ENCODE peak calls at places on chromosomes 16 and 17, in seven cellular contexts. Z is tibial nerve, A is A549, I is IMR-90, P is Peyer's patch, B is esophagus squamous epithelium, M is ovary. Y is an unnamed sample.

GRCh38 chr16:66414891-66415290 is 12.2 kb upstream of the BEAN1 start:
- DNase-seq in Z (no peak), A (no peak), I (peak; percentile 75), P (no peak), B (no peak), M (no peak), Y (no peak)

GRCh38 chr17:75514299-75515228 is 773 bp downstream of the CASKIN2 start:
- DNase-seq in Z (no peak), A (no peak), I (peak; percentile 23), P (no peak), B (no peak), M (peak; percentile 54), Y (no peak)

GRCh38 chr17:65522751-65523404 is 38.6 kb downstream of the AXIN2 start:
- DNase-seq in Z (no peak), A (no peak), I (no peak), P (no peak), B (no peak), M (no peak), Y (no peak)

GRCh38 chr16:77993586-77993985 is 28.8 kb upstream of the CLEC3A start:
- DNase-seq in Z (no peak), A (no peak), I (peak; percentile 35), P (no peak), B (no peak), M (no peak), Y (no peak)

GRCh38 chr17:81471804-81472456 is 40.7 kb downstream of the ACTG1 start:
- DNase-seq in Z (peak; percentile 94), A (peak; percentile 94), I (no peak), P (no peak), B (no peak), M (peak; percentile 81), Y (peak; percentile 94)

GRCh38 chr16:84545114-84545737 is 40.8 kb upstream of the MEAK7 start:
- DNase-seq in Z (no peak), A (no peak), I (no peak), P (no peak), B (no peak), M (no peak), Y (no peak)

GRCh38 chr17:80961931-80962330 is 29.7 kb upstream of the CHMP6 start:
- DNase-seq in Z (no peak), A (no peak), I (no peak), P (no peak), B (no peak), M (no peak), Y (no peak)

GRCh38 chr16:27982184-27982583 is 81.3 kb downstream of the GSG1L start:
- DNase-seq in Z (no peak), A (no peak), I (no peak), P (no peak), B (no peak), M (no peak), Y (no peak)

GRCh38 chr17:77995146-77995852 is 36.8 kb downstream of the TNRC6C start:
- DNase-seq in Z (no peak), A (no peak), I (no peak), P (no peak), B (no peak), M (no peak), Y (no peak)

GRCh38 chr17:31249742-31250141 is 47.3 kb downstream of the OMG start:
- DNase-seq in Z (no peak), A (no peak), I (no peak), P (no peak), B (no peak), M (no peak), Y (no peak)

GRCh38 chr16:67936876-67937605 is 391 bp upstream of the PSMB10 start:
- DNase-seq in Z (peak; percentile 53), A (peak; percentile 56), I (no peak), P (no peak), B (no peak), M (no peak), Y (no peak)

GRCh38 chr17:19867094-19867653 is 562 bp downstream of the ULK2 start:
- DNase-seq in Z (peak; percentile 66), A (peak; percentile 76), I (peak; percentile 54), P (peak; percentile 72), B (no peak), M (no peak), Y (no peak)

GRCh38 chr16:49405123-49405522 is 31.5 kb downstream of the C16orf78 start:
- DNase-seq in Z (no peak), A (no peak), I (no peak), P (no peak), B (no peak), M (no peak), Y (no peak)

GRCh38 chr16:7303014-7303676 is 29.5 kb upstream of the RBFOX1 start:
- DNase-seq in Z (no peak), A (no peak), I (no peak), P (no peak), B (no peak), M (no peak), Y (no peak)

GRCh38 chr17:67376892-67377726 is at the start of gene PITPNC1:
- DNase-seq in Z (peak; percentile 68), A (peak; percentile 86), I (peak; percentile 86), P (peak; percentile 80), B (peak; percentile 34), M (peak; percentile 86), Y (no peak)

GRCh38 chr17:74981979-74982662 is 5.3 kb upstream of the CDR2L start:
- DNase-seq in Z (peak; percentile 49), A (peak; percentile 90), I (peak; percentile 23), P (peak; percentile 82), B (no peak), M (peak; percentile 64), Y (no peak)

GRCh38 chr16:56617212-56618085 is 8.1 kb upstream of the MT1E start:
- DNase-seq in Z (no peak), A (no peak), I (peak; percentile 57), P (peak; percentile 86), B (no peak), M (peak; percentile 76), Y (no peak)

GRCh38 chr17:41339571-41340169 is 11.0 kb downstream of the KRT33A start:
- DNase-seq in Z (no peak), A (no peak), I (no peak), P (no peak), B (no peak), M (no peak), Y (no peak)

DNA sequence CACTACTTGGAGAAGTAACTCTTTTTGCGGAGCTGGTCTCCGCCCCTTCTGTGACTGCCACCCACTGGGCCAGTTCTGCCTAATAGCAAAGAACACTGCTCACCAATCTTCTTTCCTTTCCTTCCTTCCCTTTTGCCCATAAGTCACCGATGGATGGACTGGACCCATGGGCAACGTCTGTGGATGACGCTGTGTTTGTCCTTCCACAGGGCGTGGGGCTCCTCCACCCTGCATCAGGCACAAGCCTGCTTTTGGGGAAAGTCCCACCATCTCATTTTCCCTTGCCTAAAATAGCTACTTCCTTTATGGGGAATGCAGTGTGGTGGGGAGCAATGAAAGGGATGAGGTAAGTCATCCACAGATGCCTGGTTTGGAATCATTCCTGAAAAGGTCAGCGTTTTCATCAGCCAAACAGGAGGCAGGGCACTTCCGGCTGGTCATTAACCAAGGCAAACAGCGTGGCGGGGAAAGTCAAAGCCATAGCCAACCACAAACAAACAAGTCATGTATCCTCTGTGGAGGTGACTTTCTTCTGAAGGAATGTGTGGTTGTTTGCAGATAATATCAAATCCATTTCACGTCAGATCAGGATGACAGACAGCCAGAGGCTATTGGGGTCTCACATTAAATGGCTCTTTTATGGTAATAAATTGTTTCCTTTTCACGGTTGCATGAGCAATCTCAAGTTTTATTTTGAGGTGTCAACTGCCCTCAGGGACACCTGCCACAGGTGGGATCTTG is 30.7 kb upstream of the MED9 start:
- DNase-seq in Z (peak; percentile 72), A (peak; percentile 98), I (peak; percentile 96), P (no peak), B (no peak), M (no peak), Y (no peak)
- TF ChIP-seq POLR2A in Z (no peak), A (no peak), I (no peak), P (no peak), B (no peak), M (no peak), Y (no peak)

GRCh38 chr17:10612957-10613744 is 44.0 kb downstream of the MYH3 start:
- DNase-seq in Z (no peak), A (no peak), I (peak; percentile 45), P (no peak), B (no peak), M (no peak), Y (no peak)
- H3K27ac ChIP-seq in Z (no peak overlapping the region), A (no peak overlapping the region), I (no peak overlapping the region), P (no peak overlapping the region), B (no peak overlapping the region), M (no peak overlapping the region), Y (no peak overlapping the region)

GRCh38 chr16:8583712-8584111 is 6.6 kb downstream of the TMEM114 start:
- DNase-seq in Z (no peak), A (no peak), I (no peak), P (no peak), B (no peak), M (no peak), Y (no peak)
- H3K4me1 ChIP-seq in Z (no peaks in the 10 kb centered on the region), A (no peaks in the 10 kb centered on the region), I (no peaks in the 10 kb centered on the region), P (no peaks in the 10 kb centered on the region), B (no peaks in the 10 kb centered on the region), M (no peaks in the 10 kb centered on the region), Y (peaks cover under 1% of the 10 kb centered on the region)

DNA sequence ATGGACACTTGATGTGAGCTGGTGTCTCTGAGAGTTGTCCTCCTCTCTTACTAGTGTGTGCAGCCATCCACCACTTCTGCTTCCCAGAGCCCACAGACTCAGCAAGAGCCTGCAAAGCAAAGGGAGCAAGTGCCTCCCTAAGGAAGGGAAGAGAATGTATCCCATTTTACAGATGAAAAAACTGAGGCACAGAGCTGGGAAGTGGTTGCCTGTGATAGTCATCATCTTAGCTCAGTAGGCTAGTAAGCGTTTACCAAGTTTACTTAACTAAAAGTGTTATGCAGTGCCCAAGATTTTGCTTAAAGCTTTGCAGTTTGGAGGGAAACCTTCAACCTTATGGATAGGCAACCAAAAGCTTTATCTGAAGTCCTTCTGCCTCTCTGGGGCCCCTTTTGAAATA is 23.0 kb upstream of the EFCAB13 start:
- DNase-seq in Z (no peak), A (no peak), I (no peak), P (no peak), B (no peak), M (no peak), Y (no peak)
- TF ChIP-seq POLR2A in Z (no peak), A (no peak), I (no peak), P (no peak), B (no peak), M (no peak), Y (no peak)

GRCh38 chr17:76709077-76709950 is 1.5 kb downstream of the MXRA7 start:
- DNase-seq in Z (peak; percentile 89), A (no peak), I (peak; percentile 99), P (no peak), B (no peak), M (peak; percentile 82), Y (no peak)
- H3K27ac ChIP-seq in Z (peak overlapping the region; percentile 97), A (peak overlapping the region; percentile 73), I (peak overlapping the region; percentile 90), P (peak overlapping the region; percentile 89), B (peak overlapping the region; percentile 91), M (peak overlapping the region; percentile 77), Y (peak overlapping the region; percentile 96)

DNA sequence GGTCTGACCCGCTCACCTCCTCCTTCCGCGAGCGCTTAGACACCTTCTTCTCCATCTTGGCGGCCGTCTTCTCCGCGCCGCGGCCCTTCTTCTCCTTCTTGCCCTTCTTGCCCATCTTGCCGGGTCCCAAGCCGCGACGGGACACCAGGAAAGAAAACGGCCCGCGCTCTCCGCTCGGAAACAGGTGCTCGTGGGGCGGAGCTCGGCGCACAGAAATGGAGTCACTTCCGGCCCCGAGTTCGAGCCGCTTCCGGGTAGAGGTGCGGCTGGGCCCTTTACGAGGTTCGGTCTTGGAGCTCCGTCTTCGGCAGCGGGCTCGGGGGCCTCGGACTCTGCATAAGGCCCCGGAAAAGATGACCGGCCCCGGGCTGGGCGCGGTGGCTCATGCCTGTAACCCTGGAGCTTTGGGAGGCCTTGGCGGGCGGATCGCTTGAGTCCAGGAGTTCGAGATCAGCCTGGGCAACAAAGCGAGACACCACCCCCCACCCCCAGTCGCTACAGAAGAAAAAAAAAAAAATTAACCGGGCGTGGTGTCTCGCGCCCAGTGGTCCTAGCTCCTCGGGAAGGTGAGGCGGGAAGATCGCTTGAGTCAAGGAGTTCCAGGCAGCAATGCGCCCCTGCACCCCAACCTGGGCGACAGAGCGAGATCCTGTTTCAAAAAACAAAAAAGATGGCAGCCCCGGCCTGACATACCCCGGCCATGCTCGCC is at the start of gene KLHDC4:
- DNase-seq in Z (peak; percentile 89), A (peak; percentile 91), I (peak; percentile 82), P (peak; percentile 95), B (peak; percentile 32), M (peak; percentile 88), Y (no peak)
- H3K4me1 ChIP-seq in Z (peaks cover 12% of the 10 kb centered on the region), A (peaks cover 18% of the 10 kb centered on the region), I (peaks cover 3% of the 10 kb centered on the region), P (no peaks in the 10 kb centered on the region), B (peaks cover 16% of the 10 kb centered on the region), M (peaks cover 10% of the 10 kb centered on the region), Y (peaks cover 34% of the 10 kb centered on the region)

Y was measured in vagina.